ENCODE peak calls at places on chromosome 17, in nine cellular contexts. One of them, this sample, is unnamed.

GRCh38 chr17:36221187-36221586 is 10.3 kb downstream of the CCL4L2 start:
- DNase-seq in transverse colon: no peak
- DNase-seq in SK-N-SH: no peak
- DNase-seq in prostate gland: no peak
- DNase-seq in GM12892: no peak
- DNase-seq in GM23338: no peak
- DNase-seq in sigmoid colon: no peak
- DNase-seq in H1: no peak
- DNase-seq in HCT116: no peak
- DNase-seq in this sample: no peak

GRCh38 chr17:35786941-35787432 is 8.5 kb downstream of the MMP28 start:
- DNase-seq in transverse colon: peak
- DNase-seq in H1: no peak
- DNase-seq in prostate gland: no peak
- DNase-seq in GM12892: no peak
- DNase-seq in GM23338: no peak
- DNase-seq in SK-N-SH: peak
- DNase-seq in HCT116: no peak
- DNase-seq in sigmoid colon: peak
- DNase-seq in this sample: no peak

GRCh38 chr17:42553161-42553818 is 567 bp downstream of the HSD17B1 start:
- DNase-seq in GM12892: no peak
- DNase-seq in sigmoid colon: no peak
- DNase-seq in SK-N-SH: peak
- DNase-seq in prostate gland: no peak
- DNase-seq in GM23338: peak
- DNase-seq in H1: no peak
- DNase-seq in transverse colon: no peak
- DNase-seq in HCT116: no peak
- DNase-seq in this sample: no peak

GRCh38 chr17:68972119-68972704 is 17.0 kb upstream of the ABCA8 start:
- DNase-seq in H1: no peak
- DNase-seq in transverse colon: no peak
- DNase-seq in prostate gland: no peak
- DNase-seq in SK-N-SH: peak
- DNase-seq in sigmoid colon: no peak
- DNase-seq in HCT116: peak
- DNase-seq in GM23338: peak
- DNase-seq in GM12892: no peak
- DNase-seq in this sample: no peak

GRCh38 chr17:32266389-32267269 is 997 bp downstream of the RHBDL3 start:
- DNase-seq in H1: peak
- DNase-seq in prostate gland: no peak
- DNase-seq in sigmoid colon: no peak
- DNase-seq in SK-N-SH: peak
- DNase-seq in transverse colon: no peak
- DNase-seq in GM23338: peak
- DNase-seq in GM12892: no peak
- DNase-seq in HCT116: no peak
- DNase-seq in this sample: no peak

GRCh38 chr17:51537996-51538550 is 277.7 kb downstream of the UTP18 start:
- DNase-seq in prostate gland: no peak
- DNase-seq in transverse colon: no peak
- DNase-seq in GM12892: no peak
- DNase-seq in GM23338: no peak
- DNase-seq in sigmoid colon: no peak
- DNase-seq in SK-N-SH: no peak
- DNase-seq in H1: no peak
- DNase-seq in HCT116: no peak
- DNase-seq in this sample: no peak

GRCh38 chr17:58121925-58122324 is 26.3 kb upstream of the OR4D1 start:
- DNase-seq in GM12892: no peak
- DNase-seq in prostate gland: no peak
- DNase-seq in H1: no peak
- DNase-seq in sigmoid colon: no peak
- DNase-seq in SK-N-SH: peak
- DNase-seq in HCT116: peak
- DNase-seq in GM23338: peak
- DNase-seq in transverse colon: no peak
- DNase-seq in this sample: peak

GRCh38 chr17:79919164-79919585 is 79.9 kb upstream of the CBX4 start:
- DNase-seq in SK-N-SH: peak
- DNase-seq in prostate gland: peak
- DNase-seq in GM12892: no peak
- DNase-seq in transverse colon: peak
- DNase-seq in sigmoid colon: peak
- DNase-seq in HCT116: no peak
- DNase-seq in H1: no peak
- DNase-seq in GM23338: peak
- DNase-seq in this sample: no peak

GRCh38 chr17:72372185-72372584 is 251.4 kb downstream of the SOX9 start:
- DNase-seq in H1: no peak
- DNase-seq in transverse colon: no peak
- DNase-seq in SK-N-SH: no peak
- DNase-seq in prostate gland: no peak
- DNase-seq in GM12892: no peak
- DNase-seq in GM23338: no peak
- DNase-seq in sigmoid colon: no peak
- DNase-seq in HCT116: no peak
- DNase-seq in this sample: no peak

DNA sequence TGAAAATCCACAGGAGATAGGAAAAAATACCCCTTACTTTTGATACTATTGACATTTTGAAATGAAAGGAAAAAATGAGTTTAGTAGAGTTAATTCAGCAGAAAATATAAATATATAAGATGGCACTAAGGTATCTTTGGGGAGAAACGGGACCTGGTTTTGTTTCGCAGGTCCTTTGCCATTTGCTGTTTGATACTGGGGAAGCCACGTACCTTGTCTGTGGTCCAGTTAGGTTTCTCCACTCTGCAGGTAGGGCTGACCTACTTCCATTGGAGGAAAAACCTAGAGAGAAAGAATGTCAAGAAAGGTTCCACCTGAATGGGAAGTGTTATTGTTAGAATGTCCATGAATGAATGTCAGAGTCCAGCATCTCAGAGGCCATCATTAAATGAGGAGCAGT is 48.1 kb downstream of the HLF start:
- DNase-seq in SK-N-SH: no peak
- DNase-seq in transverse colon: no peak
- DNase-seq in GM23338: no peak
- DNase-seq in GM12892: no peak
- DNase-seq in H1: no peak
- DNase-seq in sigmoid colon: no peak
- DNase-seq in HCT116: no peak
- DNase-seq in prostate gland: no peak
- DNase-seq in this sample: no peak
- TF ChIP-seq POLR2AphosphoS5 in SK-N-SH: no peak
- TF ChIP-seq POLR2AphosphoS5 in transverse colon: no peak
- TF ChIP-seq POLR2AphosphoS5 in GM23338: no peak
- TF ChIP-seq POLR2AphosphoS5 in GM12892: no peak
- TF ChIP-seq POLR2AphosphoS5 in H1: no peak
- TF ChIP-seq POLR2AphosphoS5 in sigmoid colon: no peak
- TF ChIP-seq POLR2AphosphoS5 in HCT116: no peak
- TF ChIP-seq POLR2AphosphoS5 in prostate gland: no peak
- TF ChIP-seq POLR2AphosphoS5 in this sample: no peak

GRCh38 chr17:4998666-4999428 is 1.1 kb downstream of the KIF1C start:
- DNase-seq in SK-N-SH: no peak
- DNase-seq in sigmoid colon: no peak
- DNase-seq in prostate gland: no peak
- DNase-seq in HCT116: no peak
- DNase-seq in transverse colon: peak
- DNase-seq in GM12892: no peak
- DNase-seq in GM23338: peak
- DNase-seq in H1: peak
- DNase-seq in this sample: no peak

GRCh38 chr17:5002121-5002788 is 4.5 kb downstream of the KIF1C start:
- DNase-seq in SK-N-SH: no peak
- DNase-seq in transverse colon: no peak
- DNase-seq in GM12892: no peak
- DNase-seq in GM23338: no peak
- DNase-seq in prostate gland: no peak
- DNase-seq in sigmoid colon: no peak
- DNase-seq in H1: no peak
- DNase-seq in HCT116: no peak
- DNase-seq in this sample: no peak

GRCh38 chr17:4999429-5000093 is 1.8 kb downstream of the KIF1C start:
- DNase-seq in GM23338: no peak
- DNase-seq in prostate gland: no peak
- DNase-seq in SK-N-SH: no peak
- DNase-seq in GM12892: no peak
- DNase-seq in transverse colon: no peak
- DNase-seq in HCT116: no peak
- DNase-seq in sigmoid colon: no peak
- DNase-seq in H1: no peak
- DNase-seq in this sample: no peak

GRCh38 chr17:4998027-4998665 is 396 bp downstream of the KIF1C start:
- DNase-seq in prostate gland: no peak
- DNase-seq in GM12892: no peak
- DNase-seq in sigmoid colon: peak
- DNase-seq in HCT116: no peak
- DNase-seq in SK-N-SH: peak
- DNase-seq in transverse colon: peak
- DNase-seq in GM23338: peak
- DNase-seq in H1: peak
- DNase-seq in this sample: no peak

DNA sequence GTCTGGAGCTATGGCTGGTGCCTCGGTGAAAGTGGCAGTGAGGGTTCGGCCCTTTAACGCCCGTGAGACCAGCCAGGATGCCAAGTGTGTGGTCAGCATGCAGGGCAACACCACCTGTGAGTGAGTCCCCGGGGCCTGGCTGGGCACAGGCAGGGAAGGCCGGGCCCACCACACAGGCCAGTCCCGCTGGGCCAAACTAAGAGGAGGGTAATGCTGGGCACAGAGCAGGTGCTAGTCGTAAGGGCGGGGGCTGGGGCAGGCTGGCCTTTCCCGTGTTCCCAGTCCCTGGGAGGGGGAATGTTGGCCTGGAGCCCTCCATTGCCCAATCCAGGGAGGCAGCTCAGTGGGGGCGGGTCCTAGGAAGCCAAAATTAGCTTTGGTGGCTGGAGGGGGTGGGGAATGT is 2.5 kb downstream of the KIF1C start:
- DNase-seq in GM23338: peak
- DNase-seq in HCT116: no peak
- DNase-seq in prostate gland: no peak
- DNase-seq in transverse colon: peak
- DNase-seq in GM12892: no peak
- DNase-seq in SK-N-SH: no peak
- DNase-seq in H1: no peak
- DNase-seq in sigmoid colon: peak
- DNase-seq in this sample: no peak
- TF ChIP-seq POLR2AphosphoS5 in GM23338: no peak
- TF ChIP-seq POLR2AphosphoS5 in HCT116: no peak
- TF ChIP-seq POLR2AphosphoS5 in prostate gland: peak
- TF ChIP-seq POLR2AphosphoS5 in transverse colon: no peak
- TF ChIP-seq POLR2AphosphoS5 in GM12892: no peak
- TF ChIP-seq POLR2AphosphoS5 in SK-N-SH: no peak
- TF ChIP-seq POLR2AphosphoS5 in H1: no peak
- TF ChIP-seq POLR2AphosphoS5 in sigmoid colon: no peak
- TF ChIP-seq POLR2AphosphoS5 in this sample: no peak

GRCh38 chr17:81711814-81712467 is at the start of gene SLC25A10:
- DNase-seq in sigmoid colon: peak
- DNase-seq in H1: peak
- DNase-seq in SK-N-SH: peak
- DNase-seq in HCT116: peak
- DNase-seq in GM12892: peak
- DNase-seq in GM23338: peak
- DNase-seq in transverse colon: peak
- DNase-seq in prostate gland: peak
- DNase-seq in this sample: peak

GRCh38 chr17:81712468-81713003 is 452 bp downstream of the SLC25A10 start:
- DNase-seq in sigmoid colon: peak
- DNase-seq in H1: no peak
- DNase-seq in HCT116: no peak
- DNase-seq in prostate gland: peak
- DNase-seq in SK-N-SH: peak
- DNase-seq in GM23338: no peak
- DNase-seq in GM12892: peak
- DNase-seq in transverse colon: peak
- DNase-seq in this sample: no peak

GRCh38 chr17:81708739-81709185 is 3.3 kb upstream of the SLC25A10 start:
- DNase-seq in GM12892: no peak
- DNase-seq in sigmoid colon: no peak
- DNase-seq in HCT116: no peak
- DNase-seq in transverse colon: no peak
- DNase-seq in GM23338: no peak
- DNase-seq in H1: no peak
- DNase-seq in prostate gland: no peak
- DNase-seq in SK-N-SH: no peak
- DNase-seq in this sample: no peak

GRCh38 chr17:81713004-81713555 is 996 bp downstream of the SLC25A10 start:
- DNase-seq in transverse colon: no peak
- DNase-seq in GM12892: no peak
- DNase-seq in H1: no peak
- DNase-seq in HCT116: no peak
- DNase-seq in prostate gland: no peak
- DNase-seq in SK-N-SH: peak
- DNase-seq in GM23338: no peak
- DNase-seq in sigmoid colon: peak
- DNase-seq in this sample: no peak

DNA sequence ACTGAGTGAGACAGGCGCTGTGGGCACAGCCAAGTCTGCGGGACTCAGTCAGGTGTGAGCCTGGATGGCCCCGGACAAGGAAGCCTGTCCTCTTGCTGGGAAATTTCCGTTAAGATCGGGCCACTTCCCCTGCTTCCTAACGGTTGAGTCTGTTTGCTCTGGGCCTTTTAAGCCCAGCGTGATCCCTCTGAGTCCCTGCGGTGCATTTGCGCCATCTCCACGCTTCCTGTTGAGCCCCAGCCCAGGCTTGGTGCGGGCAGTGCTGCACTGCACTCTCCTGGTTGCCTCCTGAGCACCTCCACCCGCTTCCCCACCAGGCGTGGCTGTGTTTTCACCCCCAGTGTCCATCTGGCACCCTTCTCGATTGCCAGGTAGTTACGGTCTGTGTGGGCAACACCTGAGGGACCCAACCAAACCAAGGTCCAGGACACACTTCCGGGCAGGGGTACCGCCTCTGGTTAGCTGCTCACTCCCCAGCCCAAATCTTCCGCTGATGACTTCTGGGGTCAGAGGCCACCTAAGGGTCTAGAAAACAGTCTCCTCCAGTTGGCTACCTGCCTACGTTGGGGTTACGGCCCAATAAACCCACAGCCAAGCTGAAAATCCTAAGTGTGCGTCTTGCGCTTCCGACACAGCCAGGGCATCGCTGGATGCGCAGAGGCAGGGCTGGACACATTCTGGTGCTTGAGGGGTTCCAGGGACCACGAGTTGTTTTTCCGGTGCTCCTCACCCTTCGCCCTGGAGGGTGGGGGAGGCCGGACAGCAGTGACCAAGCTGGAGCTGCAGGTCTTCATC is 1.4 kb upstream of the SLC25A10 start:
- DNase-seq in prostate gland: no peak
- DNase-seq in GM23338: no peak
- DNase-seq in H1: peak
- DNase-seq in SK-N-SH: no peak
- DNase-seq in HCT116: no peak
- DNase-seq in sigmoid colon: no peak
- DNase-seq in transverse colon: peak
- DNase-seq in GM12892: no peak
- DNase-seq in this sample: peak
- TF ChIP-seq POLR2AphosphoS5 in prostate gland: no peak
- TF ChIP-seq POLR2AphosphoS5 in GM23338: peak
- TF ChIP-seq POLR2AphosphoS5 in H1: peak
- TF ChIP-seq POLR2AphosphoS5 in SK-N-SH: no peak
- TF ChIP-seq POLR2AphosphoS5 in HCT116: no peak
- TF ChIP-seq POLR2AphosphoS5 in sigmoid colon: no peak
- TF ChIP-seq POLR2AphosphoS5 in transverse colon: no peak
- TF ChIP-seq POLR2AphosphoS5 in GM12892: peak
- TF ChIP-seq POLR2AphosphoS5 in this sample: peak

GRCh38 chr17:49708515-49709161 is 874 bp upstream of the SLC35B1 start:
- DNase-seq in GM23338: peak
- DNase-seq in HCT116: no peak
- DNase-seq in transverse colon: no peak
- DNase-seq in SK-N-SH: no peak
- DNase-seq in sigmoid colon: no peak
- DNase-seq in GM12892: no peak
- DNase-seq in prostate gland: no peak
- DNase-seq in H1: peak
- DNase-seq in this sample: peak
- TF ChIP-seq POLR2AphosphoS5 in GM23338: no peak
- TF ChIP-seq POLR2AphosphoS5 in HCT116: no peak
- TF ChIP-seq POLR2AphosphoS5 in transverse colon: no peak
- TF ChIP-seq POLR2AphosphoS5 in SK-N-SH: no peak
- TF ChIP-seq POLR2AphosphoS5 in sigmoid colon: no peak
- TF ChIP-seq POLR2AphosphoS5 in GM12892: no peak
- TF ChIP-seq POLR2AphosphoS5 in prostate gland: no peak
- TF ChIP-seq POLR2AphosphoS5 in H1: no peak
- TF ChIP-seq POLR2AphosphoS5 in this sample: no peak

This sample was measured in HL-60.